ENCODE peak calls at places on chromosomes 13 and 19, in ten cellular contexts. V is uterus, M is suprapubic skin, O is IMR-90, U is HCT116, F is heart left ventricle, A is prostate gland, C is upper lobe of left lung, E is breast epithelium, D is transverse colon. Q is an unnamed sample.

GRCh38 chr13:48159436-48160225 is 64.7 kb upstream of the MED4 start:
- DNase-seq in V (no peak), M (no peak), O (no peak), U (no peak), F (no peak), A (no peak), C (no peak), E (no peak), D (no peak), Q (no peak)

GRCh38 chr13:113928701-113929627 is 44.9 kb downstream of the C13orf46 start:
- DNase-seq in V (peak), M (peak), O (peak), U (no peak), F (peak), A (peak), C (peak), E (peak), D (peak), Q (peak)

GRCh38 chr19:16273005-16273404 is 51.6 kb upstream of the KLF2 start:
- DNase-seq in V (no peak), M (no peak), O (no peak), U (no peak), F (peak), A (no peak), C (no peak), E (no peak), D (no peak), Q (no peak)

GRCh38 chr19:15374105-15374651 is 5.4 kb downstream of the AKAP8 start:
- DNase-seq in V (no peak), M (no peak), O (no peak), U (no peak), F (peak), A (no peak), C (no peak), E (no peak), D (no peak), Q (no peak)

GRCh38 chr19:51317381-51317780 is 5.9 kb downstream of the IGLON5 start:
- DNase-seq in V (no peak), M (no peak), O (no peak), U (no peak), F (no peak), A (no peak), C (no peak), E (no peak), D (no peak), Q (no peak)

GRCh38 chr13:113540523-113540922 is 44.0 kb upstream of the TFDP1 start:
- DNase-seq in V (no peak), M (no peak), O (no peak), U (no peak), F (no peak), A (no peak), C (no peak), E (no peak), D (no peak), Q (no peak)

GRCh38 chr13:44116562-44117315 is 237.0 kb downstream of the LACC1 start:
- DNase-seq in V (no peak), M (no peak), O (peak), U (no peak), F (peak), A (no peak), C (no peak), E (no peak), D (no peak), Q (no peak)

GRCh38 chr19:34999498-35000337 is at the start of gene GRAMD1A:
- DNase-seq in V (peak), M (peak), O (peak), U (peak), F (peak), A (peak), C (peak), E (peak), D (peak), Q (peak)

GRCh38 chr19:778910-779653 is 18.2 kb upstream of the PTBP1 start:
- DNase-seq in V (no peak), M (peak), O (peak), U (no peak), F (no peak), A (peak), C (peak), E (no peak), D (peak), Q (peak)

GRCh38 chr19:44927746-44928145 is 13.3 kb downstream of the APOC1 start:
- DNase-seq in V (no peak), M (no peak), O (peak), U (no peak), F (no peak), A (no peak), C (no peak), E (no peak), D (no peak), Q (no peak)

GRCh38 chr13:85503797-85504196 is 295.4 kb downstream of the SLITRK6 start:
- DNase-seq in V (no peak), M (no peak), O (peak), U (no peak), F (no peak), A (peak), C (no peak), E (no peak), D (no peak), Q (no peak)

GRCh38 chr19:54558339-54558738 is 15.3 kb upstream of the LILRA2 start:
- DNase-seq in V (no peak), M (no peak), O (no peak), U (no peak), F (no peak), A (no peak), C (no peak), E (no peak), D (no peak), Q (no peak)

GRCh38 chr13:93708323-93709075 is 481.9 kb downstream of the GPC6 start:
- DNase-seq in V (no peak), M (no peak), O (no peak), U (no peak), F (no peak), A (no peak), C (no peak), E (no peak), D (no peak), Q (no peak)

GRCh38 chr13:41308241-41308640 is 2.8 kb upstream of the NAA16 start:
- DNase-seq in V (no peak), M (no peak), O (no peak), U (no peak), F (no peak), A (no peak), C (no peak), E (no peak), D (no peak), Q (no peak)

GRCh38 chr13:93942016-93942415 is 537.5 kb downstream of the DCT start:
- DNase-seq in V (no peak), M (no peak), O (peak), U (no peak), F (no peak), A (no peak), C (no peak), E (no peak), D (no peak), Q (no peak)

GRCh38 chr19:51439021-51439465 is 19.2 kb downstream of the SIGLEC8 start:
- DNase-seq in V (no peak), M (no peak), O (no peak), U (no peak), F (no peak), A (no peak), C (no peak), E (no peak), D (no peak), Q (peak)

GRCh38 chr13:27339299-27339698 is 68.7 kb downstream of the RASL11A start:
- DNase-seq in V (no peak), M (no peak), O (peak), U (peak), F (no peak), A (no peak), C (no peak), E (no peak), D (peak), Q (peak)

GRCh38 chr19:42762782-42763181 is 2.7 kb downstream of the PSG8 start:
- DNase-seq in V (no peak), M (no peak), O (no peak), U (no peak), F (no peak), A (no peak), C (no peak), E (no peak), D (no peak), Q (no peak)

GRCh38 chr19:49559928-49560327 is 20.4 kb downstream of the NOSIP start:
- DNase-seq in V (no peak), M (no peak), O (no peak), U (no peak), F (peak), A (no peak), C (no peak), E (no peak), D (no peak), Q (no peak)

GRCh38 chr19:45474191-45474940 is 6.6 kb downstream of the FOSB start:
- DNase-seq in V (no peak), M (peak), O (peak), U (no peak), F (no peak), A (no peak), C (no peak), E (no peak), D (no peak), Q (no peak)

GRCh38 chr19:3253270-3253669 is 28.8 kb downstream of the CELF5 start:
- DNase-seq in V (no peak), M (no peak), O (no peak), U (peak), F (no peak), A (no peak), C (no peak), E (no peak), D (no peak), Q (no peak)

GRCh38 chr13:40340368-40341085 is 325.9 kb downstream of the FOXO1 start:
- DNase-seq in V (no peak), M (no peak), O (no peak), U (no peak), F (no peak), A (no peak), C (no peak), E (no peak), D (no peak), Q (no peak)

GRCh38 chr19:48737360-48737998 is 2.9 kb downstream of the RASIP1 start:
- DNase-seq in V (no peak), M (no peak), O (no peak), U (no peak), F (peak), A (no peak), C (no peak), E (no peak), D (no peak), Q (no peak)

GRCh38 chr19:44113784-44114390 is 688 bp downstream of the ZNF225 start:
- DNase-seq in V (peak), M (peak), O (peak), U (no peak), F (no peak), A (peak), C (no peak), E (no peak), D (peak), Q (no peak)

GRCh38 chr13:106499905-106500304 is 35.6 kb downstream of the EFNB2 start:
- DNase-seq in V (no peak), M (no peak), O (peak), U (no peak), F (no peak), A (no peak), C (no peak), E (no peak), D (no peak), Q (no peak)

GRCh38 chr13:98731925-98732324 is 20.5 kb downstream of the SLC15A1 start:
- DNase-seq in V (no peak), M (no peak), O (no peak), U (no peak), F (no peak), A (no peak), C (no peak), E (no peak), D (no peak), Q (no peak)

GRCh38 chr19:54485846-54486245 is 12.8 kb upstream of the CDC42EP5 start:
- DNase-seq in V (no peak), M (no peak), O (no peak), U (no peak), F (no peak), A (no peak), C (no peak), E (no peak), D (no peak), Q (no peak)

GRCh38 chr13:59533561-59534337 is 630.0 kb downstream of the DIAPH3 start:
- DNase-seq in V (no peak), M (no peak), O (peak), U (no peak), F (no peak), A (no peak), C (no peak), E (no peak), D (no peak), Q (no peak)

GRCh38 chr13:112531263-112531794 is 56.6 kb downstream of the TUBGCP3 start:
- DNase-seq in V (no peak), M (no peak), O (no peak), U (no peak), F (no peak), A (no peak), C (no peak), E (no peak), D (no peak), Q (no peak)

GRCh38 chr19:10858204-10858828 is 10.1 kb downstream of the C19orf38 start:
- DNase-seq in V (no peak), M (no peak), O (no peak), U (no peak), F (no peak), A (no peak), C (no peak), E (no peak), D (no peak), Q (no peak)

GRCh38 chr19:52896431-52897148 is 845 bp downstream of the ZNF320 start:
- DNase-seq in V (peak), M (peak), O (peak), U (no peak), F (peak), A (peak), C (peak), E (no peak), D (peak), Q (no peak)

GRCh38 chr19:46201413-46202310 is 27.9 kb upstream of the IGFL1 start:
- DNase-seq in V (no peak), M (no peak), O (no peak), U (no peak), F (no peak), A (no peak), C (no peak), E (no peak), D (no peak), Q (no peak)

GRCh38 chr13:28611654-28612131 is 47.2 kb upstream of the POMP start:
- DNase-seq in V (no peak), M (no peak), O (peak), U (no peak), F (no peak), A (no peak), C (no peak), E (no peak), D (no peak), Q (no peak)

GRCh38 chr13:76663941-76664340 is 222.3 kb downstream of the KCTD12 start:
- DNase-seq in V (peak), M (no peak), O (peak), U (no peak), F (no peak), A (no peak), C (no peak), E (no peak), D (no peak), Q (no peak)

GRCh38 chr19:3608750-3609322 is 2.2 kb upstream of the TBXA2R start:
- DNase-seq in V (no peak), M (peak), O (no peak), U (no peak), F (peak), A (no peak), C (peak), E (no peak), D (no peak), Q (no peak)

GRCh38 chr13:102564564-102564963 is 32.2 kb upstream of the TPP2 start:
- DNase-seq in V (no peak), M (no peak), O (no peak), U (no peak), F (no peak), A (no peak), C (no peak), E (no peak), D (no peak), Q (no peak)

GRCh38 chr13:75231235-75231634 is 250.7 kb downstream of the TBC1D4 start:
- DNase-seq in V (no peak), M (no peak), O (no peak), U (no peak), F (no peak), A (no peak), C (no peak), E (no peak), D (no peak), Q (no peak)

GRCh38 chr13:75223981-75224742 is 257.8 kb downstream of the TBC1D4 start:
- DNase-seq in V (no peak), M (no peak), O (no peak), U (no peak), F (no peak), A (no peak), C (no peak), E (no peak), D (no peak), Q (no peak)

GRCh38 chr13:75225288-75225687 is 256.7 kb downstream of the TBC1D4 start:
- DNase-seq in V (no peak), M (no peak), O (no peak), U (no peak), F (no peak), A (no peak), C (no peak), E (no peak), D (no peak), Q (no peak)

GRCh38 chr13:75226092-75226491 is 255.9 kb downstream of the TBC1D4 start:
- DNase-seq in V (no peak), M (no peak), O (no peak), U (peak), F (no peak), A (no peak), C (peak), E (no peak), D (no peak), Q (no peak)

GRCh38 chr13:75226755-75227435 is 255.1 kb downstream of the TBC1D4 start:
- DNase-seq in V (no peak), M (no peak), O (peak), U (no peak), F (no peak), A (no peak), C (peak), E (no peak), D (no peak), Q (no peak)
- H3K27ac ChIP-seq in V (no peak), M (peak), O (no peak), U (no peak), F (no peak), A (no peak), C (no peak), E (no peak), D (no peak), Q (no peak)

DNA sequence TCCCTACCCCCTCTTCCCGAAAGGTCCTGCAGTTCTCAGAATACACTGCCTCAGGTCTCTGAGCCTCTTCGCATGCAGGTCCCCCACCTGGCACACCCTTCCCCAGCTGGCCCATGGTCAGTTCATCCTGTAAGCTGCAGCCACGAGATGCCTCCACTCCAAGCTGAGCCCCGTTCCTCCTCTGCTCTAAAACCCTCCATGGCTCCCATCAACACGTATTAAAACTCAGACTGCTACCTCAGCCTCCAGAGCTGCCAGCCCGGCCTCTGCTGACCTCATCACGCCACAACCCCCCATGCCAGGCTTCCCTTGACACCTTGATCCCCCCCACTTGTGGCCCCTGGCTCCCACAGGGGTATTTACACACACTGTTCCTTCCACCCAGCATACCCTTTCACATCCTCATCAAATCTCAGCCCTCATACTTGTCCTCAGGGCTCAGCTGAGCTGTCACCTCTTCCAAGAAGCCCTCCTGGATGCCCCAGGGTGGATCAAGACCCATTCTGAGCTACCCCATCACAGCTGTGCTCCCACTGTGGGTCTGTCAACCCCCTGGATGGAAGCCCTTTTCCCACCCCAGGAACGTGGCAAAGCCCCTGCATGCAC is 48.9 kb downstream of the PTPRS start:
- DNase-seq in V (no peak), M (no peak), O (no peak), U (no peak), F (no peak), A (no peak), C (no peak), E (no peak), D (no peak), Q (no peak)
- H3K4me3 ChIP-seq in V (peak), M (peak), O (no peak), U (peak), F (peak), A (peak), C (peak), E (peak), D (no peak), Q (peak)

DNA sequence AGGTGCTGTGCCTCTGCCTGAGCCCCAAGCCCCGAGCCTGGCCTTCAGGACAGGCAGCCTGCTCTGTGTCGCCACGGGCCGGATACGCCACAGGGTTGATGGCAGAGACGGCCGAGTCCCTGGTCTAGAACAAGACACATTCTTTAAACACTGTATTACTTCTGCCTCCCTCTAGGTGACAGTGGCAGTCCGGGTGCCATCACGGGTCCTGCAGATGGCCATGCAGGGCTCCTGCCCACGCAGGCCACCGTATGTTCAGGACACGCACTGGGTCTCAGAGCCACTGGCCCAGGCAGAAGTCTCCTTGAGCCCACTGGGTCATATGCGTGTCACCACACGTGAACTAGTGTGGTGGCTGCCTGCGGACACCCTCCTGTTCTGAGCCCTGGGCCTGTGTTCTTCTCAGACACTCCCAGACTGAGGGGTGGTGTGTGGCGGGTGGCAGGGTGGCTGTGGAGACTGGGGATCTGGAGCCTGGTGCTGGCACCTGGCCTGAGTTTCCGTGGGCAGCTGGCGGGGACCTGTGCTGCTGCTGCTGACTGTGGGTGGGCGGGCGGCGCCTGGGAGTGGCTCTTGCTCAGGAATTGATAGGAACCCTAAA is 4.4 kb downstream of the PLEKHJ1 start:
- DNase-seq in V (no peak), M (no peak), O (no peak), U (no peak), F (no peak), A (no peak), C (no peak), E (no peak), D (no peak), Q (no peak)
- TF ChIP-seq POLR2A in V (no peak), M (no peak), O (no peak), U (peak), F (no peak), A (no peak), C (no peak), E (no peak), D (peak), Q (no peak)

GRCh38 chr19:12723643-12724426 is at the start of gene TNPO2:
- DNase-seq in V (peak), M (no peak), O (peak), U (peak), F (peak), A (peak), C (peak), E (no peak), D (peak), Q (peak)

GRCh38 chr19:12721656-12722565 is 1.8 kb downstream of the TNPO2 start:
- DNase-seq in V (peak), M (peak), O (peak), U (no peak), F (peak), A (peak), C (peak), E (peak), D (peak), Q (peak)

GRCh38 chr19:12723383-12723642 is 419 bp downstream of the TNPO2 start:
- DNase-seq in V (no peak), M (no peak), O (peak), U (no peak), F (no peak), A (no peak), C (no peak), E (no peak), D (no peak), Q (no peak)

GRCh38 chr19:12720851-12721655 is 2.7 kb downstream of the TNPO2 start:
- DNase-seq in V (no peak), M (no peak), O (no peak), U (no peak), F (peak), A (no peak), C (no peak), E (no peak), D (peak), Q (no peak)

GRCh38 chr19:12722566-12723382 is 958 bp downstream of the TNPO2 start:
- DNase-seq in V (peak), M (peak), O (peak), U (peak), F (peak), A (peak), C (peak), E (peak), D (peak), Q (peak)
- H3K27ac ChIP-seq in V (peak), M (peak), O (peak), U (peak), F (peak), A (peak), C (peak), E (peak), D (peak), Q (peak)

DNA sequence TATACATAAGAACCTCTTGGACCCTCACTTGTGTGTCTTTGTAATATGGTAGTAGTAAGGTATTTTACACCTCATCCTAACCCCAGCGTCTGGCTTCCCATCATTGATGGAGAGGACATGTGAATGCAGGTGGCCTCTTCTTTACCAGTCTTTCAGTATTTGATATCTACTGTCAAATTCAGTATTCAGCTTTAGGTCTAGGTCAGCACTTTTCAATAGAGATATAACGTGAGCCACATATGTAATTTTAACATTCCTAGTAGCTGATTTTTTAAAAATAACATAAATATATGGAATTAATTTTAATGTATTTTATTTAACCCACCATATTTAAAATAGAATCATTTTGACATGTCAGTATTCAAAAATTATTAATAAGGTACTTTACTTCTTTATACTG is 2.9 kb downstream of the RAP2A start:
- DNase-seq in V (no peak), M (no peak), O (no peak), U (no peak), F (no peak), A (no peak), C (no peak), E (no peak), D (no peak), Q (no peak)
- H3K4me3 ChIP-seq in V (no peak), M (peak), O (no peak), U (no peak), F (peak), A (no peak), C (no peak), E (no peak), D (no peak), Q (no peak)